ENCODE peak calls at places on chromosomes 6 and 20, in ten cellular contexts. One of them, this sample, is unnamed.

GRCh38 chr6:10531942-10532341 is 10.8 kb downstream of the GCNT2 start:
- DNase-seq in NCI-H1694: no peak
- DNase-seq in choroid plexus epithelial cell: no peak
- DNase-seq in hippocampal formation: no peak
- DNase-seq in AG10803: no peak
- DNase-seq in A549: no peak
- DNase-seq in effector memory CD8-positive, alpha-beta T cell: no peak
- DNase-seq in stimulated activated CD4-positive, alpha-beta T cell treated with anti-CD3 and anti-CD28 coated beads, Interleukin-1b, Interleukin-23, amount 100 ng/mL, for 4 hours: no peak
- DNase-seq in amniotic stem cell: no peak
- DNase-seq in mesenchymal stem cell: no peak
- DNase-seq in this sample: peak

GRCh38 chr6:87730310-87730709 is 28.3 kb upstream of the AKIRIN2 start:
- DNase-seq in NCI-H1694: no peak
- DNase-seq in choroid plexus epithelial cell: peak
- DNase-seq in hippocampal formation: no peak
- DNase-seq in AG10803: peak
- DNase-seq in A549: peak
- DNase-seq in effector memory CD8-positive, alpha-beta T cell: no peak
- DNase-seq in stimulated activated CD4-positive, alpha-beta T cell treated with anti-CD3 and anti-CD28 coated beads, Interleukin-1b, Interleukin-23, amount 100 ng/mL, for 4 hours: no peak
- DNase-seq in amniotic stem cell: no peak
- DNase-seq in mesenchymal stem cell: no peak
- DNase-seq in this sample: no peak

GRCh38 chr6:109221543-109222195 is 126.4 kb downstream of the CEP57L1 start:
- DNase-seq in NCI-H1694: no peak
- DNase-seq in choroid plexus epithelial cell: no peak
- DNase-seq in hippocampal formation: no peak
- DNase-seq in AG10803: no peak
- DNase-seq in A549: no peak
- DNase-seq in effector memory CD8-positive, alpha-beta T cell: no peak
- DNase-seq in stimulated activated CD4-positive, alpha-beta T cell treated with anti-CD3 and anti-CD28 coated beads, Interleukin-1b, Interleukin-23, amount 100 ng/mL, for 4 hours: no peak
- DNase-seq in amniotic stem cell: no peak
- DNase-seq in mesenchymal stem cell: no peak
- DNase-seq in this sample: no peak

GRCh38 chr6:24818346-24818745 is 19.6 kb upstream of the ARMH2 start:
- DNase-seq in NCI-H1694: no peak
- DNase-seq in choroid plexus epithelial cell: no peak
- DNase-seq in hippocampal formation: no peak
- DNase-seq in AG10803: no peak
- DNase-seq in A549: no peak
- DNase-seq in effector memory CD8-positive, alpha-beta T cell: no peak
- DNase-seq in stimulated activated CD4-positive, alpha-beta T cell treated with anti-CD3 and anti-CD28 coated beads, Interleukin-1b, Interleukin-23, amount 100 ng/mL, for 4 hours: no peak
- DNase-seq in amniotic stem cell: no peak
- DNase-seq in mesenchymal stem cell: no peak
- DNase-seq in this sample: no peak

GRCh38 chr20:19934792-19935491 is 82.2 kb upstream of the NAA20 start:
- DNase-seq in NCI-H1694: no peak
- DNase-seq in choroid plexus epithelial cell: no peak
- DNase-seq in hippocampal formation: peak
- DNase-seq in AG10803: no peak
- DNase-seq in A549: peak
- DNase-seq in effector memory CD8-positive, alpha-beta T cell: no peak
- DNase-seq in stimulated activated CD4-positive, alpha-beta T cell treated with anti-CD3 and anti-CD28 coated beads, Interleukin-1b, Interleukin-23, amount 100 ng/mL, for 4 hours: no peak
- DNase-seq in amniotic stem cell: no peak
- DNase-seq in mesenchymal stem cell: peak
- DNase-seq in this sample: peak

GRCh38 chr6:16436550-16436949 is 198.2 kb downstream of the GMPR start:
- DNase-seq in NCI-H1694: no peak
- DNase-seq in choroid plexus epithelial cell: no peak
- DNase-seq in hippocampal formation: no peak
- DNase-seq in AG10803: no peak
- DNase-seq in A549: no peak
- DNase-seq in effector memory CD8-positive, alpha-beta T cell: no peak
- DNase-seq in stimulated activated CD4-positive, alpha-beta T cell treated with anti-CD3 and anti-CD28 coated beads, Interleukin-1b, Interleukin-23, amount 100 ng/mL, for 4 hours: no peak
- DNase-seq in amniotic stem cell: no peak
- DNase-seq in mesenchymal stem cell: no peak
- DNase-seq in this sample: no peak

GRCh38 chr20:309306-309840 is 12.0 kb downstream of the ZCCHC3 start:
- DNase-seq in NCI-H1694: no peak
- DNase-seq in choroid plexus epithelial cell: peak
- DNase-seq in hippocampal formation: no peak
- DNase-seq in AG10803: peak
- DNase-seq in A549: no peak
- DNase-seq in effector memory CD8-positive, alpha-beta T cell: no peak
- DNase-seq in stimulated activated CD4-positive, alpha-beta T cell treated with anti-CD3 and anti-CD28 coated beads, Interleukin-1b, Interleukin-23, amount 100 ng/mL, for 4 hours: no peak
- DNase-seq in amniotic stem cell: no peak
- DNase-seq in mesenchymal stem cell: no peak
- DNase-seq in this sample: no peak

GRCh38 chr6:42281016-42281533 is 63.4 kb upstream of the MRPS10 start:
- DNase-seq in NCI-H1694: no peak
- DNase-seq in choroid plexus epithelial cell: no peak
- DNase-seq in hippocampal formation: no peak
- DNase-seq in AG10803: no peak
- DNase-seq in A549: no peak
- DNase-seq in effector memory CD8-positive, alpha-beta T cell: no peak
- DNase-seq in stimulated activated CD4-positive, alpha-beta T cell treated with anti-CD3 and anti-CD28 coated beads, Interleukin-1b, Interleukin-23, amount 100 ng/mL, for 4 hours: no peak
- DNase-seq in amniotic stem cell: no peak
- DNase-seq in mesenchymal stem cell: no peak
- DNase-seq in this sample: no peak

GRCh38 chr6:56866917-56867522 is 87.9 kb upstream of the BEND6 start:
- DNase-seq in NCI-H1694: no peak
- DNase-seq in choroid plexus epithelial cell: peak
- DNase-seq in hippocampal formation: no peak
- DNase-seq in AG10803: no peak
- DNase-seq in A549: peak
- DNase-seq in effector memory CD8-positive, alpha-beta T cell: no peak
- DNase-seq in stimulated activated CD4-positive, alpha-beta T cell treated with anti-CD3 and anti-CD28 coated beads, Interleukin-1b, Interleukin-23, amount 100 ng/mL, for 4 hours: no peak
- DNase-seq in amniotic stem cell: no peak
- DNase-seq in mesenchymal stem cell: peak
- DNase-seq in this sample: peak